ENCODE peak calls at places on chromosomes 2 and 18, in six cellular contexts. M, Y, P, T, E and V are unnamed samples.

GRCh38 chr18:50832754-50833153 is 12.9 kb upstream of the MRO start:
- ATAC-seq in T (peak), P (no peak), M (no peak), E (no peak), Y (no peak), V (no peak)

GRCh38 chr2:217421834-217422233 is 562.0 kb upstream of the TNP1 start:
- ATAC-seq in M (no peak), Y (no peak), T (peak), E (no peak), P (no peak), V (no peak)

GRCh38 chr18:78603584-78603983 is 376.0 kb upstream of the SALL3 start:
- ATAC-seq in M (no peak), P (no peak), Y (no peak), E (no peak), T (no peak), V (no peak)

GRCh38 chr2:59180111-59180510 is 939.0 kb upstream of the FANCL start:
- ATAC-seq in M (no peak), T (no peak), E (no peak), Y (no peak), P (no peak), V (no peak)

GRCh38 chr2:219442206-219443015 is 7.8 kb downstream of the SPEG start:
- ATAC-seq in M (peak), P (peak), E (no peak), Y (peak), T (no peak), V (no peak)

GRCh38 chr2:215371915-215372897 is 60.3 kb downstream of the ATIC start:
- ATAC-seq in E (peak), T (no peak), P (no peak), Y (peak), M (no peak), V (no peak)

GRCh38 chr2:48380989-48381625 is 148.8 kb upstream of the STON1 start:
- ATAC-seq in T (peak), Y (peak), M (peak), E (no peak), P (peak), V (no peak)

GRCh38 chr2:98412751-98413445 is 31.8 kb upstream of the INPP4A start:
- ATAC-seq in Y (peak), P (peak), E (peak), M (peak), T (peak), V (peak)

GRCh38 chr2:217279571-217279970 is 419.7 kb upstream of the TNP1 start:
- ATAC-seq in M (no peak), Y (no peak), E (peak), P (no peak), T (no peak), V (peak)

GRCh38 chr2:34664266-34664665 is 1065.2 kb upstream of the FAM98A start:
- ATAC-seq in E (no peak), Y (no peak), M (no peak), P (no peak), T (no peak), V (no peak)

GRCh38 chr2:217913415-217913814 is 89.4 kb downstream of the TNS1 start:
- ATAC-seq in P (no peak), T (no peak), M (peak), E (peak), Y (no peak), V (peak)

GRCh38 chr2:23782647-23783046 is 144.3 kb downstream of the ATAD2B start:
- ATAC-seq in E (no peak), P (peak), Y (no peak), M (no peak), T (no peak), V (no peak)

GRCh38 chr2:169845016-169845415 is 17.8 kb downstream of the UBR3 start:
- ATAC-seq in T (no peak), E (no peak), P (no peak), Y (no peak), M (no peak), V (no peak)

GRCh38 chr2:120923426-120923825 is 187.8 kb downstream of the GLI2 start:
- ATAC-seq in E (no peak), T (no peak), P (no peak), Y (no peak), M (no peak), V (no peak)

GRCh38 chr2:157338013-157338412 is 12.4 kb upstream of the ERMN start:
- ATAC-seq in M (no peak), E (no peak), Y (no peak), P (no peak), T (no peak), V (no peak)

GRCh38 chr2:226995625-226996041 is 159.8 kb downstream of the RHBDD1 start:
- ATAC-seq in T (no peak), Y (no peak), P (no peak), E (no peak), M (peak), V (no peak)

GRCh38 chr18:52936931-52937330 is 596.9 kb downstream of the DCC start:
- ATAC-seq in T (no peak), Y (no peak), M (no peak), E (no peak), P (no peak), V (no peak)

GRCh38 chr2:177983183-177983788 is 89.3 kb downstream of the PDE11A start:
- ATAC-seq in P (peak), T (peak), M (peak), E (peak), Y (peak), V (no peak)

GRCh38 chr18:34494359-34494696 is 215.8 kb upstream of the DTNA start:
- ATAC-seq in E (no peak), P (no peak), T (no peak), M (no peak), Y (no peak), V (peak)

GRCh38 chr2:20212871-20213503 is 11.9 kb downstream of the SDC1 start:
- ATAC-seq in M (no peak), Y (peak), T (peak), E (peak), P (no peak), V (no peak)

GRCh38 chr2:71457959-71458322 is 4.6 kb downstream of the DYSF start:
- ATAC-seq in E (no peak), P (no peak), Y (no peak), T (no peak), M (no peak), V (no peak)
- H3K27ac ChIP-seq in E (no peak), P (no peak), Y (no peak), T (no peak), M (no peak), V (peak)

GRCh38 chr2:154978710-154979109 is 280.2 kb downstream of the KCNJ3 start:
- ATAC-seq in Y (no peak), P (no peak), M (no peak), T (peak), E (no peak), V (no peak)
- TF ChIP-seq EP300 in Y (no peak), P (no peak), M (no peak), T (no peak), E (no peak), V (no peak)

GRCh38 chr18:46265190-46266156 is 161.3 kb downstream of the HAUS1 start:
- ATAC-seq in T (no peak), P (peak), E (no peak), M (no peak), Y (no peak), V (no peak)
- H3K27ac ChIP-seq in T (no peak), P (no peak), E (no peak), M (no peak), Y (no peak), V (no peak)

DNA sequence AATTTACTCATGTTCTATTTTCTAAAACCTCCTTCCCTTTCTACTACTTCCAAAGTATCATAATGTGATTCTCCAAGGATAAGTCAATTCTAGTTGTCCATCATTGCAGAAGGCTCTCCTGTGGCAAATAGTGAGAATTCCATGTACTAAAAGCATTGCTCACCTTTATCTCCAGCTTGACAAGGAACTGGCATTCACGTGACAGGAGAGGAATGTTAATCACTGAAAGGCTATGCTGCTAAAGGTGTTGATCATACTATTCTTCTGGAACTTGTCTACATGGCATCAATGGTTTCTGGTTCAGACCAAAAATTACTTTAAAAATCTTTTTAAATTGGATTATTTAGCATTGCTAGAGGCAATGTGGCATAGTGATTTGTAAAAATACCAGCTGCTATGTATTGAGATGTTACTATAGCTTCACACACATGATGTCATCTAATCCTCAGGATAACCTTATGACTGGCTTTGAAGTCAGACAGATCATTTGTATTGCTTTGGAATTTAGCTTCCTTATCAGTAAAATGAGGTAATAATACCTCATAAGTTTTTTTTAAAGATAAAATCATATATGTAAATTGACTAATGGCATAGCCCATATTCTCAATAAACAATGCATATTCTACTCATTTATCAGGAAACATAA is 414.4 kb downstream of the MTX2 start:
- ATAC-seq in E (no peak), M (no peak), Y (no peak), P (no peak), T (no peak), V (no peak)
- TF ChIP-seq EP300 in E (no peak), M (no peak), Y (no peak), P (no peak), T (no peak), V (no peak)

DNA sequence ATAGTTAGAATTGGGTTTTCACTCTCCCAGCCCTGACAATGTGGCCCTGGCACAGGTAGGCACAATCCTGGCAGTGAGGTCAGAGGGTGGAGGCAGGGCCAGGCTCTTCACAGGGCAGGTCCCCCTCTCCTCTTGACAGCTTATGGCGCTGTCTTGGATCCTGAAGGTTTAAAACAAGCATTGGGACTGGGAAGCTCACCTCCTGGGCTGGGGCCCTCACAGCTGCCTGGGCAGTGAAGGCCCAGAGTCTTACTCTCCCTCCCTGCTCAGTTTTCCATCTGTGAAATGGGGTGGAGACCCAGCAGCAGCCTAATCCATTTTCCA is 23.3 kb downstream of the LBH start:
- ATAC-seq in E (no peak), Y (no peak), P (no peak), M (no peak), T (no peak), V (no peak)
- H3K27ac ChIP-seq in E (peak), Y (no peak), P (peak), M (peak), T (no peak), V (peak)

GRCh38 chr2:166695154-166695553 is 193.1 kb upstream of the XIRP2 start:
- ATAC-seq in Y (no peak), E (no peak), P (no peak), T (no peak), M (no peak), V (no peak)

GRCh38 chr2:166700079-166700478 is 188.2 kb upstream of the XIRP2 start:
- ATAC-seq in T (peak), P (no peak), E (no peak), Y (no peak), M (no peak), V (no peak)
- TF ChIP-seq EP300 in T (no peak), P (no peak), E (no peak), Y (no peak), M (no peak), V (no peak)

GRCh38 chr2:55133467-55134315 is 83.4 kb upstream of the RTN4 start:
- ATAC-seq in M (peak), T (peak), Y (peak), P (peak), E (peak), V (peak)
- H3K27ac ChIP-seq in M (peak), T (peak), Y (no peak), P (peak), E (peak), V (peak)

GRCh38 chr18:36073676-36074075 is 6.3 kb upstream of the RPRD1A start:
- ATAC-seq in Y (no peak), E (no peak), P (no peak), T (no peak), M (no peak), V (no peak)
- TF ChIP-seq EP300 in Y (no peak), E (no peak), P (no peak), T (no peak), M (no peak), V (no peak)

GRCh38 chr2:147463881-147464520 is 380.8 kb upstream of the ACVR2A start:
- ATAC-seq in M (peak), P (no peak), Y (peak), E (no peak), T (peak), V (no peak)
- H3K27ac ChIP-seq in M (no peak), P (no peak), Y (no peak), E (no peak), T (no peak), V (no peak)

GRCh38 chr2:28952806-28953190 is 28.3 kb upstream of the TOGARAM2 start:
- ATAC-seq in E (peak), T (peak), P (peak), M (peak), Y (peak), V (no peak)

GRCh38 chr2:28949617-28950305 is 31.3 kb upstream of the TOGARAM2 start:
- ATAC-seq in Y (peak), P (peak), T (no peak), E (no peak), M (no peak), V (no peak)

GRCh38 chr2:28949190-28949589 is 31.9 kb upstream of the TOGARAM2 start:
- ATAC-seq in P (no peak), Y (no peak), T (no peak), M (no peak), E (no peak), V (no peak)

GRCh38 chr2:28950941-28951630 is 30.0 kb upstream of the TOGARAM2 start:
- ATAC-seq in P (no peak), T (no peak), E (no peak), M (peak), Y (peak), V (no peak)

GRCh38 chr2:28951910-28952805 is 28.9 kb upstream of the TOGARAM2 start:
- ATAC-seq in P (no peak), T (no peak), M (peak), Y (peak), E (peak), V (peak)
- TF ChIP-seq EP300 in P (no peak), T (no peak), M (no peak), Y (no peak), E (peak), V (no peak)